ENCODE peak calls at places on chromosomes 13 and 19, in eight cellular contexts. Y, F, U, S, V, Z, P and B are unnamed samples.

GRCh38 chr19:35644987-35645679 is 3.0 kb upstream of the COX6B1 start:
- DNase-seq in Y (peak), F (peak), U (peak), S (peak), V (peak), Z (peak), P (peak), B (peak)

GRCh38 chr19:461664-462551 is 1.1 kb upstream of the SHC2 start:
- DNase-seq in Y (no peak), F (no peak), U (no peak), S (peak), V (no peak), Z (peak), P (peak), B (no peak)

GRCh38 chr19:21084343-21084742 is 2.3 kb downstream of the ZNF714 start:
- DNase-seq in Y (no peak), F (no peak), U (peak), S (no peak), V (no peak), Z (no peak), P (no peak), B (peak)

GRCh38 chr19:53991224-53992113 is at the start of gene CACNG6:
- DNase-seq in Y (no peak), F (peak), U (no peak), S (peak), V (no peak), Z (no peak), P (peak), B (no peak)

GRCh38 chr19:30924670-30925069 is 424.6 kb downstream of the TSHZ3 start:
- DNase-seq in Y (no peak), F (no peak), U (no peak), S (no peak), V (no peak), Z (no peak), P (no peak), B (no peak)

GRCh38 chr13:43005460-43006236 is 13.6 kb upstream of the EPSTI1 start:
- DNase-seq in Y (no peak), F (no peak), U (no peak), S (no peak), V (no peak), Z (no peak), P (peak), B (peak)

GRCh38 chr13:110551284-110551683 is 10.2 kb downstream of the RAB20 start:
- DNase-seq in Y (no peak), F (no peak), U (no peak), S (no peak), V (no peak), Z (no peak), P (no peak), B (no peak)

GRCh38 chr13:113437408-113438010 is 15.8 kb downstream of the ADPRHL1 start:
- DNase-seq in Y (no peak), F (no peak), U (no peak), S (peak), V (no peak), Z (no peak), P (no peak), B (no peak)

GRCh38 chr13:23881408-23881785 is 7.8 kb downstream of the MIPEP start:
- DNase-seq in Y (no peak), F (no peak), U (no peak), S (no peak), V (no peak), Z (no peak), P (no peak), B (no peak)

GRCh38 chr13:69363360-69363759 is 744.3 kb upstream of the ATXN8OS start:
- DNase-seq in Y (no peak), F (no peak), U (no peak), S (no peak), V (no peak), Z (no peak), P (no peak), B (no peak)

GRCh38 chr13:103349664-103350063 is 283.4 kb upstream of the SLC10A2 start:
- DNase-seq in Y (no peak), F (no peak), U (no peak), S (no peak), V (no peak), Z (no peak), P (no peak), B (no peak)

GRCh38 chr13:28583661-28584091 is 75.3 kb upstream of the POMP start:
- DNase-seq in Y (no peak), F (no peak), U (no peak), S (no peak), V (no peak), Z (no peak), P (peak), B (peak)

GRCh38 chr13:77079902-77080413 is 53.0 kb upstream of the FBXL3 start:
- DNase-seq in Y (no peak), F (no peak), U (no peak), S (no peak), V (no peak), Z (no peak), P (no peak), B (no peak)

GRCh38 chr19:49120325-49120683 is 960 bp downstream of the PPFIA3 start:
- DNase-seq in Y (no peak), F (no peak), U (no peak), S (no peak), V (no peak), Z (no peak), P (no peak), B (no peak)

GRCh38 chr13:32863596-32863995 is 152.6 kb upstream of the KL start:
- DNase-seq in Y (no peak), F (no peak), U (no peak), S (no peak), V (no peak), Z (no peak), P (no peak), B (no peak)

GRCh38 chr19:3335431-3336350 is 30.7 kb upstream of the NFIC start:
- DNase-seq in Y (no peak), F (no peak), U (no peak), S (no peak), V (no peak), Z (no peak), P (no peak), B (peak)

GRCh38 chr13:26759907-26760834 is at the start of gene GPR12:
- DNase-seq in Y (no peak), F (no peak), U (peak), S (no peak), V (no peak), Z (no peak), P (peak), B (peak)

GRCh38 chr19:39502640-39503417 is 4.1 kb downstream of the DLL3 start:
- DNase-seq in Y (peak), F (peak), U (peak), S (peak), V (no peak), Z (peak), P (peak), B (peak)

GRCh38 chr13:32063622-32064233 is 32.2 kb downstream of the FRY start:
- DNase-seq in Y (no peak), F (no peak), U (peak), S (no peak), V (no peak), Z (no peak), P (no peak), B (no peak)

GRCh38 chr13:112616586-112617381 is 28.8 kb upstream of the TUBGCP3 start:
- DNase-seq in Y (no peak), F (no peak), U (peak), S (peak), V (peak), Z (peak), P (peak), B (peak)

GRCh38 chr19:32404213-32404938 is 1.2 kb upstream of the DPY19L3 start:
- DNase-seq in Y (no peak), F (peak), U (peak), S (no peak), V (no peak), Z (no peak), P (peak), B (no peak)

GRCh38 chr13:52399708-52400107 is 6.3 kb downstream of the THSD1 start:
- DNase-seq in Y (no peak), F (no peak), U (no peak), S (no peak), V (no peak), Z (no peak), P (peak), B (no peak)

GRCh38 chr13:40476175-40476958 is 190.1 kb downstream of the FOXO1 start:
- DNase-seq in Y (no peak), F (no peak), U (no peak), S (no peak), V (no peak), Z (no peak), P (no peak), B (peak)

GRCh38 chr13:44969858-44970484 is 19.3 kb downstream of the NUFIP1 start:
- DNase-seq in Y (no peak), F (peak), U (peak), S (peak), V (peak), Z (peak), P (peak), B (peak)

GRCh38 chr19:3346677-3347353 is 19.6 kb upstream of the NFIC start:
- DNase-seq in Y (no peak), F (no peak), U (no peak), S (no peak), V (no peak), Z (no peak), P (no peak), B (peak)

GRCh38 chr19:35087393-35087792 is 28.2 kb upstream of the FXYD3 start:
- DNase-seq in Y (no peak), F (no peak), U (no peak), S (no peak), V (no peak), Z (no peak), P (no peak), B (no peak)

GRCh38 chr19:34688592-34688991 is 11.1 kb downstream of the ZNF302 start:
- DNase-seq in Y (no peak), F (no peak), U (no peak), S (no peak), V (no peak), Z (no peak), P (no peak), B (no peak)

GRCh38 chr19:29591670-29592069 is 14.4 kb upstream of the POP4 start:
- DNase-seq in Y (no peak), F (no peak), U (no peak), S (no peak), V (no peak), Z (no peak), P (no peak), B (no peak)